ENCODE peak calls at places on chromosome 11, in six cellular contexts. B is cerebellar nuclear complex; C is CD4-positive, alpha-beta memory T cell; H is SK-MEL-5; E is stimulated activated CD4-positive, alpha-beta T cell treated with anti-CD3 and anti-CD28 coated beads, TNF-alpha, amount 100 ng/mL, for 48 hours; Z is right atrium auricular region. G is an unnamed sample.

GRCh38 chr11:117565709-117566108 is 231.3 kb downstream of the DSCAML1 start:
- DNase-seq in H (no peak), Z (no peak), E (no peak), C (no peak), B (no peak), G (no peak)

GRCh38 chr11:13210424-13210823 is 67.2 kb upstream of the BMAL1 start:
- DNase-seq in C (peak; percentile 20), H (peak; percentile 80), Z (peak; percentile 69), B (no peak), E (no peak), G (peak; percentile 3)

GRCh38 chr11:122727101-122727929 is 71.8 kb downstream of the UBASH3B start:
- DNase-seq in H (no peak), Z (no peak), C (peak; percentile 50), E (no peak), B (no peak), G (no peak)

GRCh38 chr11:47154738-47155570 is 21.7 kb downstream of the ARFGAP2 start:
- DNase-seq in C (no peak), Z (no peak), E (no peak), H (peak; percentile 91), B (peak; percentile 21), G (no peak)

GRCh38 chr11:131370090-131370751 is at the start of gene NTM:
- DNase-seq in B (no peak), C (no peak), H (peak; percentile 7), Z (peak; percentile 62), E (no peak), G (no peak)

GRCh38 chr11:126460417-126461095 is 105.1 kb downstream of the ST3GAL4 start:
- DNase-seq in E (no peak), B (no peak), C (no peak), Z (no peak), H (no peak), G (no peak)

GRCh38 chr11:107576497-107577086 is 11.1 kb upstream of the ALKBH8 start:
- DNase-seq in E (peak; percentile 58), B (no peak), H (peak; percentile 62), C (peak; percentile 42), Z (no peak), G (no peak)

GRCh38 chr11:2138075-2138435 is 1.1 kb downstream of the IGF2 start:
- DNase-seq in Z (no peak), B (no peak), H (no peak), C (no peak), E (no peak), G (no peak)

GRCh38 chr11:35035894-35036408 is 103.0 kb upstream of the CD44 start:
- DNase-seq in H (peak; percentile 42), C (no peak), B (no peak), Z (no peak), E (no peak), G (no peak)

GRCh38 chr11:120717042-120717441 is 205.5 kb downstream of the GRIK4 start:
- DNase-seq in B (no peak), E (no peak), H (no peak), Z (no peak), C (no peak), G (no peak)

GRCh38 chr11:17827006-17827405 is 92.4 kb downstream of the KCNC1 start:
- DNase-seq in C (no peak), B (no peak), E (no peak), Z (no peak), H (peak; percentile 45), G (no peak)

GRCh38 chr11:63961608-63962412 is 12.6 kb upstream of the COX8A start:
- DNase-seq in E (no peak), H (no peak), B (no peak), Z (no peak), C (no peak), G (no peak)

GRCh38 chr11:65310215-65310614 is 4.5 kb upstream of the CDC42EP2 start:
- DNase-seq in B (no peak), Z (no peak), H (no peak), E (no peak), C (no peak), G (no peak)

GRCh38 chr11:130874955-130875531 is 41.2 kb downstream of the SNX19 start:
- DNase-seq in C (no peak), E (no peak), H (peak; percentile 89), Z (no peak), B (no peak), G (no peak)

GRCh38 chr11:68441466-68442230 is 18.9 kb upstream of the PPP6R3 start:
- DNase-seq in B (no peak), C (no peak), E (no peak), Z (no peak), H (peak; percentile 78), G (no peak)

GRCh38 chr11:19659529-19659928 is 53.1 kb upstream of the NAV2 start:
- DNase-seq in H (no peak), E (no peak), B (no peak), Z (no peak), C (no peak), G (no peak)

GRCh38 chr11:120186799-120187591 is 23.8 kb upstream of the OAF start:
- DNase-seq in E (peak; percentile 10), H (no peak), C (no peak), B (no peak), Z (no peak), G (no peak)

GRCh38 chr11:68954970-68955958 is 25.5 kb downstream of the MRGPRD start:
- DNase-seq in B (no peak), C (no peak), H (no peak), Z (peak; percentile 70), E (no peak), G (no peak)

GRCh38 chr11:83545494-83545893 is 259.3 kb upstream of the CCDC90B start:
- DNase-seq in H (no peak), C (no peak), Z (no peak), E (no peak), B (no peak), G (no peak)

GRCh38 chr11:74157169-74157568 is 13.6 kb downstream of the C2CD3 start:
- DNase-seq in B (no peak), C (no peak), H (no peak), E (no peak), Z (no peak), G (no peak)